ENCODE peak calls at places on chromosomes 13 and 19, in nine cellular contexts. Y is progenitor cell of endocrine pancreas; I is ovary; V is mucosa of descending colon; E is activated B cell treated with CpG ODN at 0.5 μM for 24 hours; L is HCT116; B is CD8-positive, alpha-beta T cell; K is activated CD8-positive, alpha-beta T cell treated with anti-CD3 and anti-CD28 coated beads for 36 hours; A is mammary epithelial cell. Q is an unnamed sample.

GRCh38 chr19:55622242-55622969 is 2.0 kb downstream of the ZNF784 start:
- DNase-seq in Y (no peak), I (peak), V (no peak), E (no peak), L (no peak), B (no peak), K (no peak), A (no peak), Q (no peak)

GRCh38 chr19:18220632-18221275 is 5.5 kb downstream of the PDE4C start:
- DNase-seq in Y (no peak), I (no peak), V (peak), E (no peak), L (no peak), B (no peak), K (no peak), A (no peak), Q (no peak)

GRCh38 chr13:33519561-33520479 is 234.3 kb upstream of the STARD13 start:
- DNase-seq in Y (no peak), I (no peak), V (no peak), E (no peak), L (no peak), B (no peak), K (no peak), A (peak), Q (no peak)

GRCh38 chr13:40673061-40673397 is 6.6 kb upstream of the FOXO1 start:
- DNase-seq in Y (no peak), I (no peak), V (no peak), E (no peak), L (no peak), B (no peak), K (no peak), A (no peak), Q (no peak)

GRCh38 chr19:45768644-45769053 is 403 bp downstream of the SIX5 start:
- DNase-seq in Y (no peak), I (peak), V (peak), E (peak), L (no peak), B (peak), K (peak), A (peak), Q (peak)

GRCh38 chr19:46426506-46427162 is 2.1 kb downstream of the PNMA8C start:
- DNase-seq in Y (peak), I (peak), V (no peak), E (no peak), L (no peak), B (peak), K (peak), A (no peak), Q (peak)

GRCh38 chr19:42286349-42287016 is 15.4 kb upstream of the PRR19 start:
- DNase-seq in Y (no peak), I (peak), V (peak), E (no peak), L (no peak), B (no peak), K (no peak), A (no peak), Q (no peak)

GRCh38 chr13:44692173-44692713 is 116.1 kb upstream of the TSC22D1 start:
- DNase-seq in Y (no peak), I (no peak), V (no peak), E (no peak), L (peak), B (no peak), K (no peak), A (peak), Q (no peak)

GRCh38 chr19:29675120-29675649 is 9.9 kb downstream of the PLEKHF1 start:
- DNase-seq in Y (no peak), I (no peak), V (no peak), E (no peak), L (no peak), B (no peak), K (no peak), A (no peak), Q (no peak)

GRCh38 chr13:47723898-47724297 is 277.2 kb downstream of the SUCLA2 start:
- DNase-seq in Y (no peak), I (no peak), V (no peak), E (no peak), L (no peak), B (no peak), K (no peak), A (no peak), Q (no peak)

GRCh38 chr13:35789335-35790166 is 313.1 kb upstream of the MAB21L1 start:
- DNase-seq in Y (no peak), I (no peak), V (no peak), E (no peak), L (peak), B (no peak), K (no peak), A (peak), Q (no peak)

GRCh38 chr19:19527674-19528625 is 761 bp upstream of the YJEFN3 start:
- DNase-seq in Y (no peak), I (no peak), V (no peak), E (no peak), L (no peak), B (no peak), K (no peak), A (no peak), Q (no peak)

GRCh38 chr19:19524053-19524452 is 4.7 kb upstream of the YJEFN3 start:
- DNase-seq in Y (no peak), I (no peak), V (no peak), E (no peak), L (no peak), B (no peak), K (no peak), A (no peak), Q (no peak)

GRCh38 chr19:19527371-19527656 is 1.4 kb upstream of the YJEFN3 start:
- DNase-seq in Y (no peak), I (no peak), V (no peak), E (no peak), L (no peak), B (no peak), K (no peak), A (no peak), Q (no peak)

GRCh38 chr19:19526581-19527370 is 1.9 kb upstream of the YJEFN3 start:
- DNase-seq in Y (no peak), I (no peak), V (no peak), E (no peak), L (no peak), B (no peak), K (peak), A (no peak), Q (no peak)

DNA sequence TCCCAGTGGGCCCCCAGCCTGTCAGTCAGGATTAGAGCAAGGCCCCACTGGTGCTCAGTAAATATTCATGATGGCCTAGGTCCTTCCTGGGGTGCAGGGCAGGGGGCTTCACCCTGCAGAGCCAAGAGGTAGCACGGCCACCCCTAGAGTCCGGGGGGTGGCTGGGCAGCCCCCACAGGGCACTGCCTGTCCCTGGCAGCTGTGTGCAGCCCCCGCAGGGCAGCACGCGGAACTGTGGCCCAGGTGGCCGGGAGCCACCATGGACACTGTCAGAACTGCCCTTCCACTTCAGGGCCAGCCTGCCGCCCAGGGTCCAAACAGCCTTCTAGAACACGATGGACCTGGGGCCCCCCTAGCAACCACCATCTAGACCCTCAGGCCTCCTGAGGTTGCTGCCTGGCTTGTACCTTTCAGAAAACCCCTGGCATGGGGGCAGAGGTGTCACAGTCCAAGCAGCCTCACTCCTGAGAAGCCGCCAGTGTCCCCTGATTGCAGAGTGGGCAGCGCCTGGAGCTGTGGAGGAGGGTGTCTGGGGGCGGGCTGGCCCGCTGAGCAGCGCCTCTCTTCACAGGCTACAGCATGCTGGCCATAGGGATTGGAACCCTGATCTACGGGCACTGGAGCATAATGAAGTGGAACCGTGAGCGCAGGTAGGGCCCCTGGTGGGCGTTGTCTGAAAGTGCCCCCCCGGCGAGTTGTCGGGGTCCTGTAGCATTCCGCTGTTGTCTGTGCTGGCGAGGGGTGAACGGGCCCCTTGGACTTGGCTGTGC is 2.9 kb upstream of the YJEFN3 start:
- DNase-seq in Y (no peak), I (no peak), V (no peak), E (no peak), L (no peak), B (no peak), K (no peak), A (no peak), Q (no peak)
- TF ChIP-seq CTCF in Y (no peak), I (no peak), V (no peak), E (no peak), L (no peak), B (no peak), K (no peak), A (no peak), Q (no peak)

GRCh38 chr13:99288069-99288468 is 19.1 kb downstream of the GPR183 start:
- DNase-seq in Y (no peak), I (no peak), V (no peak), E (no peak), L (no peak), B (no peak), K (peak), A (no peak), Q (no peak)
- TF ChIP-seq CTCF in Y (no peak), I (no peak), V (no peak), E (no peak), L (no peak), B (no peak), K (no peak), A (no peak), Q (no peak)

GRCh38 chr13:30804474-30804873 is 69.1 kb downstream of the ALOX5AP start:
- DNase-seq in Y (no peak), I (no peak), V (no peak), E (no peak), L (no peak), B (no peak), K (no peak), A (no peak), Q (no peak)
- TF ChIP-seq CTCF in Y (no peak), I (no peak), V (no peak), E (no peak), L (peak), B (no peak), K (no peak), A (peak), Q (peak)

GRCh38 chr19:11050323-11051114 is 38.7 kb upstream of the LDLR start:
- DNase-seq in Y (no peak), I (no peak), V (no peak), E (no peak), L (no peak), B (no peak), K (no peak), A (no peak), Q (no peak)
- TF ChIP-seq CTCF in Y (no peak), I (no peak), V (no peak), E (no peak), L (no peak), B (no peak), K (no peak), A (no peak), Q (no peak)

DNA sequence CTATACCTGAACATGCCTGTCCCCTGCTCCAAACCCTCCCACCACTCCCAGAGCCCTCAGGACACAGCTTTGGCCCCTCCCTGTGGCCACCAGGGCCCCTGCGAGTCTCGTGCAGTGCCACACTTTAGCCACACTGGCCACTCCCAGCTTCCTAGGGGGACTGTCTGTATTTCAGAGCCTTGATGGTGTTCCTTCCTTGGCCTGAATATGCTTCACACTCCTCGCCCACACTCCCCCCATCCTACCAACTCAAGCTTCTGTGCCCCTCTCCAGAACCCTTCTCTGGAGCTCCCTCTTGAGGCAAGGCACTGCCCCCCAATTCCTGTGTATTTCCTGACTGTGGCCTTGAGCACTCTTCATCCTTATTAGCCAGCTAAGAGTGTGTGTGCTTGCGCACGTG is 80.2 kb downstream of the DPF1 start:
- DNase-seq in Y (no peak), I (no peak), V (no peak), E (no peak), L (no peak), B (no peak), K (peak), A (no peak), Q (no peak)
- TF ChIP-seq CTCF in Y (no peak), I (no peak), V (no peak), E (no peak), L (peak), B (no peak), K (peak), A (peak), Q (no peak)

DNA sequence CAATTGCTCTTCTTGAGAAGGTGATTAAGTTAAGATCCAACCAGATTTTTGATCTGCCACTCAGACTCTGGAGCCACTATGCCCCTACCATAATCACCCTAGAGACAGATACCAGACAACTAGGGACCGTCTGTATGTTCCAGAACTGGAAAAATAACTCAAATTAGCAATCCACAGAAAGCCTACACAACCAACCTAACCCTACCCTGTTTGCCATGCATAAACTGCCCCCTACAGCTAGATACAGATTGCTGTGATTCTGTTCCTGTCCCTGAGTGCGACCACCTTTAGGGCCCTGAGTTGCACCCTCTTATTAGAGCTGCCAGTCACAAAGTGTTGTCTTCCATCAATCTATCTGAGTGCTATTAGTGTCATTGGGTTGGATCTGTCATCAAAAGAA is 929.8 kb upstream of the SLITRK1 start:
- DNase-seq in Y (no peak), I (no peak), V (no peak), E (no peak), L (no peak), B (no peak), K (no peak), A (no peak), Q (no peak)
- TF ChIP-seq CTCF in Y (no peak), I (no peak), V (no peak), E (no peak), L (no peak), B (no peak), K (no peak), A (no peak), Q (no peak)

DNA sequence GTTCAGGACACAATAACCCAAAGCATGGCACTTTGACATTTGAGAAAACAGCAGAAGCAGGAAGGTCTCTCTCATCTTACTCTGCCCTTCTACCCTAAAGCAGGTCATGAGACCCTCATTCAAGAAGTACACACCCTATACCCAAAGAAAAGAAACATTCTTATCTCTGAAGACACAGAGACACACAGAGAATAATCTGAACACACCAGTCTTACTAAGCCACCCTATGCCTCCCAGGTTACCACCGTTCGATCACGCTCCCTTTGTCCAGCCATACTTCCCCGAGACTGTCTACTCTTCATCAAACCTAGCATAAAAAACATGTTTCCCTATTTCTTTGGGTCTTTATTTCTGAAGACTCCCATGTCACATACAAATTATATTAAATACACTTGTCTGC is 66.5 kb upstream of the ANKRD10 start:
- DNase-seq in Y (no peak), I (no peak), V (no peak), E (no peak), L (no peak), B (no peak), K (no peak), A (no peak), Q (no peak)
- TF ChIP-seq CTCF in Y (no peak), I (no peak), V (no peak), E (no peak), L (no peak), B (no peak), K (no peak), A (no peak), Q (no peak)

DNA sequence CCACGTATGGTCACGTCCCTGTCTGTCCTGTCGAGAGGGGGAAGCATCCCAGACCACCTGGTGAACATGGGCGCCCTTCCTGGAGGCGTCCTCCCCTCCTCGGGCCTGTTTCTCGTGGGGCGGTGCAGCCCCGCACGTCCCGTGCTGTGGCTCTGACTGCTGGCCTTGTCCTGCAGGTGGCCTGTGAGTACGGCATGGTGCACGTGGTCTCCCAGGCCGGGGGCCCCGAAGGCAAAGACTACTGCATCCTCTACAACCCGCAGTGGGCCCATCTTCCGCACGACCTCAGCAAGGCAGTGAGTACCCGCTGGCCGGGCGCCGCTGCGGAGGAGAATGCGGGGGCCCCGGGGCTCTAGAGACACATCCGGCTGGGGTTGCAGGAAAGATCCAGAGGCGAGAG is 5.9 kb downstream of the SPPL2B start:
- DNase-seq in Y (no peak), I (no peak), V (no peak), E (no peak), L (no peak), B (no peak), K (no peak), A (no peak), Q (no peak)
- TF ChIP-seq CTCF in Y (no peak), I (no peak), V (no peak), E (no peak), L (no peak), B (no peak), K (no peak), A (no peak), Q (no peak)